ENCODE peak calls at places on chromosome 1, in four cellular contexts. One of them, this sample, is unnamed.

GRCh38 chr1:3594706-3595377 is 16.5 kb downstream of the MEGF6 start:
- DNase-seq in HCT116: no peak
- DNase-seq in suprapubic skin: no peak
- DNase-seq in CD4-positive, alpha-beta memory T cell: no peak
- DNase-seq in this sample: no peak

GRCh38 chr1:155324717-155325595 is 4.3 kb downstream of the RUSC1 start:
- DNase-seq in suprapubic skin: peak; percentile 81
- DNase-seq in HCT116: peak; percentile 44
- DNase-seq in CD4-positive, alpha-beta memory T cell: no peak
- DNase-seq in this sample: peak; percentile 51

GRCh38 chr1:14597343-14598006 is 1.0 kb upstream of the KAZN start:
- DNase-seq in suprapubic skin: no peak
- DNase-seq in CD4-positive, alpha-beta memory T cell: no peak
- DNase-seq in HCT116: no peak
- DNase-seq in this sample: peak; percentile 39

GRCh38 chr1:118360817-118361216 is 175.8 kb upstream of the SPAG17 start:
- DNase-seq in CD4-positive, alpha-beta memory T cell: no peak
- DNase-seq in HCT116: no peak
- DNase-seq in suprapubic skin: no peak
- DNase-seq in this sample: no peak

GRCh38 chr1:219806642-219807041 is 121.7 kb downstream of the SLC30A10 start:
- DNase-seq in HCT116: no peak
- DNase-seq in CD4-positive, alpha-beta memory T cell: no peak
- DNase-seq in suprapubic skin: no peak
- DNase-seq in this sample: no peak

GRCh38 chr1:200907611-200908097 is 13.0 kb downstream of the INAVA start:
- DNase-seq in HCT116: no peak
- DNase-seq in suprapubic skin: no peak
- DNase-seq in CD4-positive, alpha-beta memory T cell: no peak
- DNase-seq in this sample: no peak

GRCh38 chr1:187046293-187046692 is 217.5 kb downstream of the PLA2G4A start:
- DNase-seq in suprapubic skin: no peak
- DNase-seq in HCT116: no peak
- DNase-seq in CD4-positive, alpha-beta memory T cell: no peak
- DNase-seq in this sample: no peak

GRCh38 chr1:216596298-216596947 is 126.8 kb downstream of the ESRRG start:
- DNase-seq in suprapubic skin: no peak
- DNase-seq in CD4-positive, alpha-beta memory T cell: no peak
- DNase-seq in HCT116: no peak
- DNase-seq in this sample: peak; percentile 17

GRCh38 chr1:20486457-20487235 is 636 bp upstream of the CAMK2N1 start:
- DNase-seq in HCT116: no peak
- DNase-seq in suprapubic skin: peak; percentile 86
- DNase-seq in CD4-positive, alpha-beta memory T cell: no peak
- DNase-seq in this sample: peak; percentile 63

GRCh38 chr1:234768569-234769283 is 158.7 kb upstream of the IRF2BP2 start:
- DNase-seq in HCT116: no peak
- DNase-seq in suprapubic skin: peak; percentile 67
- DNase-seq in CD4-positive, alpha-beta memory T cell: peak; percentile 25
- DNase-seq in this sample: no peak
- H3K4me1 ChIP-seq in HCT116: peaks cover 14% of the 10 kb centered on the region
- H3K4me1 ChIP-seq in suprapubic skin: peaks cover 9% of the 10 kb centered on the region
- H3K4me1 ChIP-seq in CD4-positive, alpha-beta memory T cell: peaks cover 62% of the 10 kb centered on the region
- H3K4me1 ChIP-seq in this sample: peaks cover 13% of the 10 kb centered on the region

DNA sequence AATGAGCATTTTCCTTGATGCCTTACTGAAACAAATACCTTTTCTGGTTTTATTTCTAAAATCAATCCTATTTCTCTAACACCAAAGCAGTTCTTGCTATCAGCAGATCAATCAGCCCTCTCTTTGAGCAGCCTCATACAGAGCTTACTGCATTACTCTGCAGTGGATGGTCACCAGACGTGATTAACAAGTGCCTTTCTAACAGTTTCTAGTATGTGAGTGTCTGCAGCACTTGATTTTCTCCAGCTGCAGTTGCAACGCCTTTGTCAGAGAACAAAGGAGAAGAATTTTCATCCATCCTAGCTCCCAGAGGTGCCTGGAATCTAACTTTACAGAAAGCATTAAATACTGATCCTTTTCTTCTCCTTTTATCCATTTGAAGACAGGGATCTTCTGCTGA is 177.3 kb upstream of the SGIP1 start:
- DNase-seq in HCT116: no peak
- DNase-seq in CD4-positive, alpha-beta memory T cell: no peak
- DNase-seq in suprapubic skin: no peak
- DNase-seq in this sample: no peak
- H3K4me3 ChIP-seq in HCT116: no peak overlapping the region
- H3K4me3 ChIP-seq in CD4-positive, alpha-beta memory T cell: no peak overlapping the region
- H3K4me3 ChIP-seq in suprapubic skin: no peak overlapping the region
- H3K4me3 ChIP-seq in this sample: no peak overlapping the region

DNA sequence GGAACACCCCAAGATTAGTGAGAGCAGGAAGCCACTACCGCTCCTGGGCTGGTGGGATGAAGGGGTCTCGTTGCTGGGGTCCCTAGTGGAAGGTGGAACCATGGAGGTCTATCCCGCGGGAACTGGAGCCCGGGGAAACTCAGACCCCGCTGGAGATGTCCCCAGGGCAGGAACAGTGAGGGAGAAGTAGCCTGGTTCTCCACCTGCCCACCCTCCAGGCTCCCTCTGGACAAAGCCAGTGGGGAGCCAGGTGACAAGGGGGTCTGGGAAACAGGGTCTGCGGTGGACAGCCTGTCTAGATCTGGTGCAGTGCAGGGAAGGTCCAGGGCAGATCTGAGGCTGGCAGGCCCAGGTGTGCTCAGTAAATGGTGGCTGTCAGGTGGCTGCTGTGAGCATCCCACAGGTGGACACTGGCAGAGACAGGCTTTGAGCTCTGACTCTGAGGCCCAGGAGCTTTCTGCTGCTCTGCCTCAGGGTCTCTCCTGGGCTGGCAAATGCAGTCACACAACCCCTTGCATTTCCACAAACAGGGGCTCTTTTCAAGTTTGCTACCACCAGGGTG is 88.0 kb upstream of the TLR5 start:
- DNase-seq in CD4-positive, alpha-beta memory T cell: no peak
- DNase-seq in suprapubic skin: no peak
- DNase-seq in HCT116: no peak
- DNase-seq in this sample: no peak
- H3K4me1 ChIP-seq in CD4-positive, alpha-beta memory T cell: peaks cover 68% of the 10 kb centered on the region
- H3K4me1 ChIP-seq in suprapubic skin: peaks cover 14% of the 10 kb centered on the region
- H3K4me1 ChIP-seq in HCT116: peaks cover 17% of the 10 kb centered on the region
- H3K4me1 ChIP-seq in this sample: no peaks in the 10 kb centered on the region

GRCh38 chr1:100246738-100247137 is 2.9 kb downstream of the DBT start:
- DNase-seq in CD4-positive, alpha-beta memory T cell: no peak
- DNase-seq in suprapubic skin: no peak
- DNase-seq in HCT116: no peak
- DNase-seq in this sample: no peak

GRCh38 chr1:100250807-100251206 is 1.2 kb upstream of the DBT start:
- DNase-seq in HCT116: no peak
- DNase-seq in CD4-positive, alpha-beta memory T cell: no peak
- DNase-seq in suprapubic skin: no peak
- DNase-seq in this sample: no peak

GRCh38 chr1:100249537-100250257 is at the start of gene DBT:
- DNase-seq in HCT116: peak; percentile 84
- DNase-seq in suprapubic skin: peak; percentile 98
- DNase-seq in CD4-positive, alpha-beta memory T cell: peak; percentile 88
- DNase-seq in this sample: peak; percentile 96

GRCh38 chr1:100250264-100250663 is 630 bp upstream of the DBT start:
- DNase-seq in CD4-positive, alpha-beta memory T cell: no peak
- DNase-seq in suprapubic skin: no peak
- DNase-seq in HCT116: no peak
- DNase-seq in this sample: no peak

GRCh38 chr1:100249155-100249536 is 488 bp downstream of the DBT start:
- DNase-seq in suprapubic skin: no peak
- DNase-seq in HCT116: no peak
- DNase-seq in CD4-positive, alpha-beta memory T cell: no peak
- DNase-seq in this sample: no peak
- H3K4me3 ChIP-seq in suprapubic skin: peak overlapping the region; percentile 81
- H3K4me3 ChIP-seq in HCT116: peak overlapping the region; percentile 92
- H3K4me3 ChIP-seq in CD4-positive, alpha-beta memory T cell: peak overlapping the region; percentile 95
- H3K4me3 ChIP-seq in this sample: peak overlapping the region; percentile 76

GRCh38 chr1:211332036-211332616 is 5.5 kb downstream of the TRAF5 start:
- DNase-seq in HCT116: no peak
- DNase-seq in suprapubic skin: no peak
- DNase-seq in CD4-positive, alpha-beta memory T cell: no peak
- DNase-seq in this sample: no peak

GRCh38 chr1:211332839-211333238 is 6.2 kb downstream of the TRAF5 start:
- DNase-seq in suprapubic skin: no peak
- DNase-seq in CD4-positive, alpha-beta memory T cell: no peak
- DNase-seq in HCT116: no peak
- DNase-seq in this sample: no peak

GRCh38 chr1:211329764-211330201 is 3.1 kb downstream of the TRAF5 start:
- DNase-seq in CD4-positive, alpha-beta memory T cell: no peak
- DNase-seq in HCT116: no peak
- DNase-seq in suprapubic skin: peak; percentile 34
- DNase-seq in this sample: no peak

GRCh38 chr1:211330282-211330936 is 3.8 kb downstream of the TRAF5 start:
- DNase-seq in suprapubic skin: peak; percentile 62
- DNase-seq in CD4-positive, alpha-beta memory T cell: no peak
- DNase-seq in HCT116: no peak
- DNase-seq in this sample: no peak

GRCh38 chr1:211331011-211331709 is 4.5 kb downstream of the TRAF5 start:
- DNase-seq in suprapubic skin: no peak
- DNase-seq in CD4-positive, alpha-beta memory T cell: no peak
- DNase-seq in HCT116: no peak
- DNase-seq in this sample: no peak
- H3K4me1 ChIP-seq in suprapubic skin: peaks cover 47% of the 10 kb centered on the region
- H3K4me1 ChIP-seq in CD4-positive, alpha-beta memory T cell: peaks cover 89% of the 10 kb centered on the region
- H3K4me1 ChIP-seq in HCT116: no peaks in the 10 kb centered on the region
- H3K4me1 ChIP-seq in this sample: peaks cover 18% of the 10 kb centered on the region

GRCh38 chr1:209629621-209630382 is 22.4 kb downstream of the LAMB3 start:
- DNase-seq in HCT116: no peak
- DNase-seq in suprapubic skin: no peak
- DNase-seq in CD4-positive, alpha-beta memory T cell: no peak
- DNase-seq in this sample: no peak

GRCh38 chr1:209634005-209634737 is 18.1 kb downstream of the LAMB3 start:
- DNase-seq in CD4-positive, alpha-beta memory T cell: no peak
- DNase-seq in HCT116: no peak
- DNase-seq in suprapubic skin: no peak
- DNase-seq in this sample: no peak

GRCh38 chr1:209635850-209636249 is 16.4 kb downstream of the LAMB3 start:
- DNase-seq in suprapubic skin: no peak
- DNase-seq in CD4-positive, alpha-beta memory T cell: no peak
- DNase-seq in HCT116: no peak
- DNase-seq in this sample: no peak

GRCh38 chr1:209630383-209631219 is 21.6 kb downstream of the LAMB3 start:
- DNase-seq in suprapubic skin: no peak
- DNase-seq in CD4-positive, alpha-beta memory T cell: no peak
- DNase-seq in HCT116: no peak
- DNase-seq in this sample: no peak

DNA sequence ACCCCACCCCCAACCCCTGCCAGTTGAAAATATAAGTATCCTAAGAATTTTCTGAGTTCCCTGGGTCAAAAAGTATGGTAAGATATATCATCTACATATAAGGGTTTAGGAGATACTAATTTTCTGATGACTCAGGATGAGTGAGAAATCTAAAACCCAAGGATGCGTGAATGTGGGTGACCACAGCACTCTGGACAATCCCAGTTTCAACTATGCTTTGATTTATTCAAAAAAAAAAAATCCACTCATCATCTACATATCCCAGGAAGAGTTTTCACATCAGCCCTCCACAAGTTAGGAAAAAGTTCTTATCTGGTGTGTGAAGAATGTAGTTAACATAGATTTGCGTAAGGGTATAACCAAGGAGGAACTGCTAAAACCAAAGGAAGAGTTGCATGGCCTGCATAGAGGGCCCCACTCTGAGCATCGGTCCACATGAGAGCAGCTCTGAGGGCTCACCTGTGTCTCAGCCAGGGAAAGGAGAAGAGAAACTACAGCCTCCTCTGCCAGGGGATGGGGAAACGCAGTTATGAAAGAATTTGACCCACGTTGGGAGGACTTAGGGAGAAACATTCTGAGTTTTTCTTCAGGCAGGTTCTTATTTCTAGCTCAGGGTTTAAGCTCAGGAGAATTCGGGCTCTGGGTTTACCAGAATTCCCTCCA is 18.8 kb downstream of the LAMB3 start:
- DNase-seq in CD4-positive, alpha-beta memory T cell: no peak
- DNase-seq in suprapubic skin: no peak
- DNase-seq in HCT116: no peak
- DNase-seq in this sample: no peak
- H3K4me3 ChIP-seq in CD4-positive, alpha-beta memory T cell: no peak overlapping the region
- H3K4me3 ChIP-seq in suprapubic skin: no peak overlapping the region
- H3K4me3 ChIP-seq in HCT116: no peak overlapping the region
- H3K4me3 ChIP-seq in this sample: no peak overlapping the region

GRCh38 chr1:175514309-175515001 is 228.9 kb downstream of the TNR start:
- DNase-seq in suprapubic skin: no peak
- DNase-seq in HCT116: no peak
- DNase-seq in CD4-positive, alpha-beta memory T cell: no peak
- DNase-seq in this sample: no peak
- H3K4me1 ChIP-seq in suprapubic skin: no peaks in the 10 kb centered on the region
- H3K4me1 ChIP-seq in HCT116: no peaks in the 10 kb centered on the region
- H3K4me1 ChIP-seq in CD4-positive, alpha-beta memory T cell: no peaks in the 10 kb centered on the region
- H3K4me1 ChIP-seq in this sample: no peaks in the 10 kb centered on the region

GRCh38 chr1:31762323-31762722 is 1.8 kb downstream of the ADGRB2 start:
- DNase-seq in CD4-positive, alpha-beta memory T cell: no peak
- DNase-seq in suprapubic skin: no peak
- DNase-seq in HCT116: no peak
- DNase-seq in this sample: no peak
- H3K4me3 ChIP-seq in CD4-positive, alpha-beta memory T cell: peak overlapping the region; percentile 51
- H3K4me3 ChIP-seq in suprapubic skin: peak overlapping the region; percentile 66
- H3K4me3 ChIP-seq in HCT116: peak overlapping the region; percentile 71
- H3K4me3 ChIP-seq in this sample: peak overlapping the region; percentile 49

DNA sequence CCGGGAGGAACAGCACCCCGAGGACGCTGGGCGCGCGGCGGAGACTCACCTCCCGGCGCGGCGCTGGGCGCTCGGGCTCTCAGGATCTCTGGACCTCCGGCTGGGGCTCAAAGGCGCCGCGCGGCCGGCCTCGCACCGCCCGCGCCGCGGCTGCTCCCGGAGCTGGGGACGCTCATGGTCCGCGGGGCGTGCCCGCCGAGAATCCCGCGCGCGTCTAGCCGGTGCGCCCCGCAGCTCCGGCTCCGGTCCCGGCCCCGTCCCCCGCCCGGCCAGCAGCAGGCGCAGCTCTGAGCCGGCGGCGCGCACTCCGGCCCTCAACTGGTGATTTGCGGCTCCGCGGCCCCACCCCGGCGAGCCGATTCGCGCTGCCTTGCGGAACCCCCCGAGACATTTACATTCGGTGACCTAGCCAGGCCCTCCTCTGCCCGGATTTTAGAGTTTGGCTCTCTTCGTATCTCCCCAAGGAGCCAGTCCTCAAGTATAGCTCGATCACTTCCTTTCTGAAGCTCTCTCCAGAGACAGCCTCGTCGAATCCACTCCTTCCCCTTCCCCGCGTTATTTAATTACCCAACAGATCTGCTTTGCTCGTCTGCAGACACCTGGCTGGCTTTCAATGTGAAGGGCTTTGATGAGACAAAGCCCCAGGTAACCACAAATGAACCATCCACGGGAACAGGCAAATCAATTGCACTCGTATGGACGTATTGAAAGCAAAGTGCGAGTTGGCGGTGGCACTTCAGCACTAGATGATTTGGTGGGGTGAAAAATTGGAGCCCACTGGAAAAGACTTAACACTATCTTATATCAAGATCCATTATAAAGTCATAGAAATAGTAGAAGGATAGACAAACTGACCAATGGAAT is at the start of gene BCAR3:
- DNase-seq in CD4-positive, alpha-beta memory T cell: no peak
- DNase-seq in suprapubic skin: no peak
- DNase-seq in HCT116: no peak
- DNase-seq in this sample: peak; percentile 72
- H3K4me1 ChIP-seq in CD4-positive, alpha-beta memory T cell: peaks cover 10% of the 10 kb centered on the region
- H3K4me1 ChIP-seq in suprapubic skin: peaks cover 31% of the 10 kb centered on the region
- H3K4me1 ChIP-seq in HCT116: no peaks in the 10 kb centered on the region
- H3K4me1 ChIP-seq in this sample: peaks cover 5% of the 10 kb centered on the region

This sample was measured in HAP-1.